ENCODE peak calls at places on chromosomes 1 and 21, in six cellular contexts. One of them, this sample, is unnamed.

GRCh38 chr21:36757246-36757645 is 58.3 kb downstream of the SIM2 start:
- DNase-seq in heart left ventricle: no peak
- DNase-seq in NCI-H82: peak; percentile 57
- DNase-seq in GM23248: no peak
- DNase-seq in NCI-H2029: no peak
- DNase-seq in NCI-H1092: no peak
- DNase-seq in this sample: no peak

GRCh38 chr1:40530735-40531380 is 579 bp upstream of the ZNF684 start:
- DNase-seq in heart left ventricle: no peak
- DNase-seq in NCI-H82: peak; percentile 44
- DNase-seq in GM23248: peak; percentile 49
- DNase-seq in NCI-H2029: peak; percentile 86
- DNase-seq in NCI-H1092: no peak
- DNase-seq in this sample: no peak

GRCh38 chr21:45048968-45049367 is 25.4 kb upstream of the ADARB1 start:
- DNase-seq in heart left ventricle: no peak
- DNase-seq in NCI-H82: no peak
- DNase-seq in GM23248: peak; percentile 31
- DNase-seq in NCI-H2029: no peak
- DNase-seq in NCI-H1092: no peak
- DNase-seq in this sample: no peak

GRCh38 chr1:182890927-182891610 is 51.9 kb downstream of the DHX9 start:
- DNase-seq in heart left ventricle: no peak
- DNase-seq in NCI-H82: peak; percentile 62
- DNase-seq in GM23248: no peak
- DNase-seq in NCI-H2029: peak; percentile 77
- DNase-seq in NCI-H1092: no peak
- DNase-seq in this sample: peak; percentile 35

GRCh38 chr1:59005491-59006308 is 221.9 kb upstream of the JUN start:
- DNase-seq in heart left ventricle: no peak
- DNase-seq in NCI-H82: no peak
- DNase-seq in GM23248: no peak
- DNase-seq in NCI-H2029: no peak
- DNase-seq in NCI-H1092: no peak
- DNase-seq in this sample: no peak

GRCh38 chr21:21291883-21292569 is 293.8 kb downstream of the NCAM2 start:
- DNase-seq in heart left ventricle: no peak
- DNase-seq in NCI-H82: no peak
- DNase-seq in GM23248: no peak
- DNase-seq in NCI-H2029: no peak
- DNase-seq in NCI-H1092: no peak
- DNase-seq in this sample: no peak

GRCh38 chr1:43444827-43445225 is 8.9 kb downstream of the HYI start:
- DNase-seq in heart left ventricle: no peak
- DNase-seq in NCI-H82: peak; percentile 33
- DNase-seq in GM23248: no peak
- DNase-seq in NCI-H2029: no peak
- DNase-seq in NCI-H1092: no peak
- DNase-seq in this sample: no peak

GRCh38 chr1:236692722-236693121 is 6.4 kb downstream of the ACTN2 start:
- DNase-seq in heart left ventricle: no peak
- DNase-seq in NCI-H82: peak; percentile 72
- DNase-seq in GM23248: no peak
- DNase-seq in NCI-H2029: no peak
- DNase-seq in NCI-H1092: no peak
- DNase-seq in this sample: no peak

GRCh38 chr1:40303051-40303771 is 13.9 kb downstream of the COL9A2 start:
- DNase-seq in heart left ventricle: no peak
- DNase-seq in NCI-H82: peak; percentile 43
- DNase-seq in GM23248: no peak
- DNase-seq in NCI-H2029: no peak
- DNase-seq in NCI-H1092: no peak
- DNase-seq in this sample: no peak

GRCh38 chr1:171674443-171675405 is 22.2 kb upstream of the MYOC start:
- DNase-seq in heart left ventricle: no peak
- DNase-seq in NCI-H82: no peak
- DNase-seq in GM23248: no peak
- DNase-seq in NCI-H2029: no peak
- DNase-seq in NCI-H1092: no peak
- DNase-seq in this sample: no peak

GRCh38 chr21:25329227-25329626 is 278.1 kb downstream of the MRPL39 start:
- DNase-seq in heart left ventricle: no peak
- DNase-seq in NCI-H82: no peak
- DNase-seq in GM23248: peak; percentile 85
- DNase-seq in NCI-H2029: no peak
- DNase-seq in NCI-H1092: no peak
- DNase-seq in this sample: no peak

This sample was measured in NCI-H2081 treated with DMSO at 0.1 percent for 48 hours.